ENCODE peak calls at places on chromosomes 13 and 19, in eight cellular contexts. S is right lobe of liver, W is lower lobe of right lung, Z is thoracic aorta, M is cardiac fibroblast, U is IMR-90, Y is osteoblast, V is GM13976. H is an unnamed sample.

GRCh38 chr13:92716749-92717148 is 509.9 kb upstream of the GPC6 start:
- DNase-seq in M (peak; percentile 45), Z (no peak), U (peak; percentile 19), S (no peak), V (no peak), W (no peak), Y (no peak), H (no peak)

GRCh38 chr19:12974301-12975220 is 5.2 kb downstream of the DAND5 start:
- DNase-seq in W (no peak), U (no peak), S (no peak), M (no peak), Z (no peak), Y (peak; percentile 85), V (peak; percentile 73), H (no peak)

GRCh38 chr13:29441301-29441700 is 154.2 kb downstream of the SLC7A1 start:
- DNase-seq in Y (no peak), S (no peak), V (no peak), M (no peak), Z (no peak), U (no peak), W (no peak), H (no peak)

GRCh38 chr19:1040476-1041271 is 767 bp downstream of the ABCA7 start:
- DNase-seq in V (peak; percentile 99), Z (no peak), S (peak; percentile 95), W (peak; percentile 93), Y (peak; percentile 100), M (peak; percentile 95), U (peak; percentile 93), H (peak; percentile 95)

GRCh38 chr19:40539070-40539469 is 37.6 kb upstream of the SHKBP1 start:
- DNase-seq in U (no peak), M (no peak), Z (no peak), S (no peak), V (no peak), W (no peak), Y (peak; percentile 32), H (no peak)

GRCh38 chr13:72896869-72897268 is 114.9 kb downstream of the PIBF1 start:
- DNase-seq in Z (no peak), V (no peak), Y (no peak), W (no peak), U (no peak), M (no peak), S (no peak), H (no peak)

GRCh38 chr13:102556806-102557205 is 40.0 kb upstream of the TPP2 start:
- DNase-seq in U (no peak), M (no peak), S (no peak), W (no peak), Z (no peak), V (no peak), Y (no peak), H (no peak)

GRCh38 chr13:39892731-39893293 is 237.3 kb downstream of the COG6 start:
- DNase-seq in W (no peak), S (no peak), U (no peak), Z (no peak), V (no peak), Y (no peak), M (peak; percentile 96), H (peak; percentile 37)

GRCh38 chr13:100338265-100338664 is 249.4 kb downstream of the PCCA start:
- DNase-seq in V (no peak), U (no peak), M (no peak), W (no peak), Y (no peak), Z (no peak), S (no peak), H (no peak)

GRCh38 chr13:44054525-44054924 is 174.8 kb downstream of the LACC1 start:
- DNase-seq in U (no peak), W (no peak), Y (no peak), S (no peak), M (no peak), Z (no peak), V (no peak), H (no peak)

GRCh38 chr13:109704771-109705628 is 81.4 kb downstream of the IRS2 start:
- DNase-seq in M (peak; percentile 27), W (peak; percentile 85), Z (no peak), Y (no peak), U (no peak), S (peak; percentile 89), V (no peak), H (no peak)

GRCh38 chr13:85362980-85363379 is 436.2 kb downstream of the SLITRK6 start:
- DNase-seq in M (no peak), W (no peak), V (no peak), Z (no peak), U (no peak), S (peak; percentile 35), Y (no peak), H (no peak)

GRCh38 chr13:80251403-80251802 is 89.5 kb downstream of the SPRY2 start:
- DNase-seq in W (no peak), S (no peak), Z (no peak), M (peak; percentile 57), Y (no peak), V (no peak), U (peak; percentile 60), H (no peak)

GRCh38 chr19:3515891-3516422 is 9.8 kb downstream of the FZR1 start:
- DNase-seq in W (no peak), V (no peak), Y (no peak), Z (no peak), M (no peak), U (peak; percentile 50), S (no peak), H (no peak)

GRCh38 chr13:105063676-105064075 is 1471.8 kb downstream of the EFNB2 start:
- DNase-seq in U (peak; percentile 29), W (no peak), S (no peak), M (no peak), Z (no peak), V (no peak), Y (peak; percentile 72), H (no peak)

GRCh38 chr19:45331411-45331810 is 8.7 kb upstream of the CKM start:
- DNase-seq in Z (no peak), U (no peak), V (no peak), Y (no peak), S (no peak), W (no peak), M (no peak), H (no peak)

GRCh38 chr19:8396563-8397203 is 6.5 kb downstream of the RAB11B start:
- DNase-seq in S (peak; percentile 71), U (peak; percentile 39), V (peak; percentile 89), Z (no peak), M (peak; percentile 64), Y (peak; percentile 98), W (peak; percentile 79), H (peak; percentile 89)

GRCh38 chr19:3923912-3924311 is 9.0 kb upstream of the NMRK2 start:
- DNase-seq in W (no peak), M (no peak), S (no peak), U (no peak), Z (no peak), Y (peak; percentile 9), V (no peak), H (no peak)

GRCh38 chr19:55638864-55639359 is 1.9 kb upstream of the ZNF580 start:
- DNase-seq in S (no peak), M (peak; percentile 38), Z (no peak), W (no peak), U (peak; percentile 21), Y (peak; percentile 82), V (no peak), H (peak; percentile 83)
- TF ChIP-seq CTCF in S (peak; percentile 30), M (peak; percentile 49), Z (peak; percentile 11), W (peak; percentile 42), U (peak; percentile 47), Y (peak; percentile 51), V (peak; percentile 30), H (peak; percentile 69)

GRCh38 chr19:38675611-38676010 is 28.2 kb downstream of the ACTN4 start:
- DNase-seq in V (no peak), U (no peak), W (no peak), Y (no peak), S (no peak), Z (no peak), M (no peak), H (peak; percentile 69)
- TF ChIP-seq CTCF in V (no peak), U (no peak), W (no peak), Y (no peak), S (no peak), Z (no peak), M (no peak), H (no peak)

DNA sequence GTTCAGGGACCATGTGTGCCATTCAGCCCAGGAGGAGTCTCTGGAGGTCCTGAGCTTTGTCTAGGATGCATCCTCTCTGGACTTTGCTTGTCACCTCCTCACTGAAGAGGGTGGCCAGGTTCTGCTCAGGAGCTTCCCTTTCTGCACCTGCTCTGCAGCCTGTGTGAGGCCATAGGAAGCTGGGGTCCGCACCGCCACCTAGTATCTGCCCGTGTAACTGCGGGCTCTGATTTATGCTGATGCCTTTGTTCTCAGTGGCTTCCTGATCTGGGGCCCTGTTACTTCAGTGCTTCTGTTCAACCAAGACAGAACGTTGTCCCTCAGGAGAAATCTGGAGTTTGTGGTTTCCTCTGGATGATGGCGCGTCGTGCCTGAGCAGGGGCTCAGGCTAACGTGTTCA is 15.5 kb downstream of the ZNF610 start:
- DNase-seq in U (no peak), Y (no peak), W (no peak), M (no peak), S (no peak), V (no peak), Z (no peak), H (peak; percentile 30)
- TF ChIP-seq CTCF in U (no peak), Y (no peak), W (no peak), M (no peak), S (no peak), V (no peak), Z (no peak), H (no peak)

GRCh38 chr19:43690890-43691289 is 20.9 kb upstream of the PLAUR start:
- DNase-seq in W (no peak), Y (no peak), U (no peak), M (no peak), S (no peak), Z (no peak), V (no peak), H (no peak)
- TF ChIP-seq CTCF in W (no peak), Y (no peak), U (no peak), M (no peak), S (no peak), Z (no peak), V (no peak), H (no peak)

GRCh38 chr13:26601669-26602068 is 44.2 kb downstream of the WASF3 start:
- DNase-seq in S (no peak), M (peak; percentile 38), W (no peak), Z (no peak), U (peak; percentile 59), Y (no peak), V (peak; percentile 26), H (peak; percentile 31)

GRCh38 chr13:26602783-26603182 is 45.3 kb downstream of the WASF3 start:
- DNase-seq in W (no peak), Y (no peak), S (no peak), Z (no peak), U (no peak), V (no peak), M (no peak), H (no peak)

GRCh38 chr13:26600345-26600761 is 42.9 kb downstream of the WASF3 start:
- DNase-seq in W (no peak), S (no peak), V (no peak), Y (peak; percentile 81), Z (no peak), M (no peak), U (peak; percentile 45), H (no peak)

GRCh38 chr13:26604784-26605183 is 47.3 kb downstream of the WASF3 start:
- DNase-seq in V (no peak), Y (no peak), Z (no peak), U (no peak), W (peak; percentile 51), S (no peak), M (no peak), H (no peak)

GRCh38 chr13:26605845-26606244 is 48.4 kb downstream of the WASF3 start:
- DNase-seq in Y (no peak), U (no peak), S (no peak), W (no peak), M (no peak), V (no peak), Z (no peak), H (no peak)
- TF ChIP-seq CTCF in Y (no peak), U (no peak), S (peak; percentile 10), W (no peak), M (no peak), V (no peak), Z (no peak), H (no peak)

H was measured in activated CD8-positive, alpha-beta T cell treated with anti-CD3 and anti-CD28 coated beads for 36 hours.